ENCODE peak calls at places on chromosomes 13 and 19, in eight cellular contexts. One of them, this sample, is unnamed.

GRCh38 chr19:35425682-35426081 is 22.4 kb upstream of the FFAR2 start:
- DNase-seq in SK-N-SH: no peak
- DNase-seq in transverse colon: no peak
- DNase-seq in endothelial cell of umbilical vein: no peak
- DNase-seq in breast epithelium: no peak
- DNase-seq in HepG2: no peak
- DNase-seq in suprapubic skin: no peak
- DNase-seq in H1: no peak
- DNase-seq in this sample: no peak

GRCh38 chr13:106101201-106101600 is 434.3 kb downstream of the EFNB2 start:
- DNase-seq in breast epithelium: no peak
- DNase-seq in suprapubic skin: no peak
- DNase-seq in SK-N-SH: no peak
- DNase-seq in endothelial cell of umbilical vein: no peak
- DNase-seq in HepG2: no peak
- DNase-seq in H1: no peak
- DNase-seq in transverse colon: no peak
- DNase-seq in this sample: no peak

GRCh38 chr19:15371786-15372380 is 7.7 kb downstream of the AKAP8 start:
- DNase-seq in SK-N-SH: peak; percentile 9
- DNase-seq in H1: no peak
- DNase-seq in HepG2: no peak
- DNase-seq in transverse colon: no peak
- DNase-seq in breast epithelium: no peak
- DNase-seq in endothelial cell of umbilical vein: no peak
- DNase-seq in suprapubic skin: no peak
- DNase-seq in this sample: no peak

GRCh38 chr19:52200044-52200443 is 10.2 kb downstream of the PPP2R1A start:
- DNase-seq in suprapubic skin: no peak
- DNase-seq in SK-N-SH: no peak
- DNase-seq in HepG2: no peak
- DNase-seq in transverse colon: no peak
- DNase-seq in breast epithelium: peak; percentile 35
- DNase-seq in H1: no peak
- DNase-seq in endothelial cell of umbilical vein: peak; percentile 31
- DNase-seq in this sample: no peak

GRCh38 chr19:54631489-54631888 is 1.2 kb downstream of the LILRB1 start:
- DNase-seq in suprapubic skin: no peak
- DNase-seq in SK-N-SH: no peak
- DNase-seq in breast epithelium: no peak
- DNase-seq in HepG2: no peak
- DNase-seq in endothelial cell of umbilical vein: no peak
- DNase-seq in H1: no peak
- DNase-seq in transverse colon: no peak
- DNase-seq in this sample: no peak

GRCh38 chr19:56823956-56824355 is 16.6 kb downstream of the PEG3 start:
- DNase-seq in suprapubic skin: no peak
- DNase-seq in H1: no peak
- DNase-seq in transverse colon: no peak
- DNase-seq in HepG2: no peak
- DNase-seq in SK-N-SH: no peak
- DNase-seq in breast epithelium: no peak
- DNase-seq in endothelial cell of umbilical vein: no peak
- DNase-seq in this sample: no peak

GRCh38 chr19:7830823-7831222 is 805 bp downstream of the EVI5L start:
- DNase-seq in HepG2: no peak
- DNase-seq in transverse colon: no peak
- DNase-seq in endothelial cell of umbilical vein: no peak
- DNase-seq in breast epithelium: no peak
- DNase-seq in suprapubic skin: no peak
- DNase-seq in SK-N-SH: no peak
- DNase-seq in H1: no peak
- DNase-seq in this sample: no peak

GRCh38 chr13:105920375-105920774 is 615.1 kb downstream of the EFNB2 start:
- DNase-seq in SK-N-SH: no peak
- DNase-seq in suprapubic skin: no peak
- DNase-seq in breast epithelium: no peak
- DNase-seq in endothelial cell of umbilical vein: peak; percentile 15
- DNase-seq in HepG2: no peak
- DNase-seq in transverse colon: peak; percentile 21
- DNase-seq in H1: no peak
- DNase-seq in this sample: no peak

GRCh38 chr13:51821666-51822065 is 17.7 kb upstream of the DHRS12 start:
- DNase-seq in HepG2: no peak
- DNase-seq in SK-N-SH: no peak
- DNase-seq in suprapubic skin: no peak
- DNase-seq in transverse colon: no peak
- DNase-seq in breast epithelium: no peak
- DNase-seq in endothelial cell of umbilical vein: no peak
- DNase-seq in H1: no peak
- DNase-seq in this sample: no peak

GRCh38 chr19:18227781-18228271 is 1.6 kb upstream of the PDE4C start:
- DNase-seq in breast epithelium: no peak
- DNase-seq in SK-N-SH: no peak
- DNase-seq in HepG2: no peak
- DNase-seq in suprapubic skin: no peak
- DNase-seq in H1: no peak
- DNase-seq in endothelial cell of umbilical vein: no peak
- DNase-seq in transverse colon: no peak
- DNase-seq in this sample: no peak

GRCh38 chr19:39916851-39917396 is 17.5 kb downstream of the FCGBP start:
- DNase-seq in endothelial cell of umbilical vein: no peak
- DNase-seq in SK-N-SH: no peak
- DNase-seq in H1: no peak
- DNase-seq in breast epithelium: no peak
- DNase-seq in transverse colon: no peak
- DNase-seq in suprapubic skin: peak; percentile 35
- DNase-seq in HepG2: no peak
- DNase-seq in this sample: no peak

GRCh38 chr19:50203281-50204080 is at the start of gene MYH14:
- DNase-seq in breast epithelium: peak; percentile 95
- DNase-seq in suprapubic skin: no peak
- DNase-seq in HepG2: peak; percentile 79
- DNase-seq in endothelial cell of umbilical vein: peak; percentile 39
- DNase-seq in transverse colon: peak; percentile 93
- DNase-seq in H1: peak; percentile 96
- DNase-seq in SK-N-SH: peak; percentile 82
- DNase-seq in this sample: peak; percentile 95

GRCh38 chr19:54481326-54481930 is 8.3 kb upstream of the CDC42EP5 start:
- DNase-seq in HepG2: peak; percentile 49
- DNase-seq in transverse colon: no peak
- DNase-seq in breast epithelium: no peak
- DNase-seq in suprapubic skin: peak; percentile 54
- DNase-seq in H1: peak; percentile 82
- DNase-seq in endothelial cell of umbilical vein: peak; percentile 62
- DNase-seq in SK-N-SH: peak; percentile 65
- DNase-seq in this sample: no peak

GRCh38 chr13:102846261-102847015 is 606 bp downstream of the ERCC5 start:
- DNase-seq in endothelial cell of umbilical vein: peak; percentile 62
- DNase-seq in breast epithelium: no peak
- DNase-seq in SK-N-SH: peak; percentile 41
- DNase-seq in HepG2: peak; percentile 21
- DNase-seq in H1: no peak
- DNase-seq in suprapubic skin: peak; percentile 81
- DNase-seq in transverse colon: peak; percentile 60
- DNase-seq in this sample: peak; percentile 81

GRCh38 chr13:49587311-49587847 is 2.0 kb upstream of the RCBTB1 start:
- DNase-seq in breast epithelium: no peak
- DNase-seq in endothelial cell of umbilical vein: no peak
- DNase-seq in HepG2: peak; percentile 80
- DNase-seq in H1: no peak
- DNase-seq in transverse colon: no peak
- DNase-seq in SK-N-SH: no peak
- DNase-seq in suprapubic skin: no peak
- DNase-seq in this sample: no peak

GRCh38 chr19:13881231-13881691 is 4.3 kb downstream of the NANOS3 start:
- DNase-seq in suprapubic skin: no peak
- DNase-seq in breast epithelium: peak; percentile 86
- DNase-seq in HepG2: peak; percentile 45
- DNase-seq in H1: no peak
- DNase-seq in transverse colon: no peak
- DNase-seq in SK-N-SH: peak; percentile 71
- DNase-seq in endothelial cell of umbilical vein: no peak
- DNase-seq in this sample: no peak

GRCh38 chr19:40217921-40218890 is at the start of gene TTC9B:
- DNase-seq in SK-N-SH: peak; percentile 95
- DNase-seq in suprapubic skin: no peak
- DNase-seq in H1: peak; percentile 93
- DNase-seq in transverse colon: no peak
- DNase-seq in HepG2: no peak
- DNase-seq in breast epithelium: no peak
- DNase-seq in endothelial cell of umbilical vein: no peak
- DNase-seq in this sample: no peak

GRCh38 chr13:112800057-112800456 is 110.2 kb downstream of the ATP11A start:
- DNase-seq in suprapubic skin: no peak
- DNase-seq in HepG2: no peak
- DNase-seq in breast epithelium: no peak
- DNase-seq in endothelial cell of umbilical vein: no peak
- DNase-seq in SK-N-SH: no peak
- DNase-seq in transverse colon: no peak
- DNase-seq in H1: no peak
- DNase-seq in this sample: no peak

GRCh38 chr19:1396019-1396767 is 5.1 kb downstream of the GAMT start:
- DNase-seq in suprapubic skin: no peak
- DNase-seq in transverse colon: no peak
- DNase-seq in SK-N-SH: no peak
- DNase-seq in H1: no peak
- DNase-seq in breast epithelium: no peak
- DNase-seq in endothelial cell of umbilical vein: no peak
- DNase-seq in HepG2: no peak
- DNase-seq in this sample: no peak

GRCh38 chr13:58985845-58986244 is 1177.9 kb downstream of the DIAPH3 start:
- DNase-seq in suprapubic skin: no peak
- DNase-seq in HepG2: no peak
- DNase-seq in transverse colon: no peak
- DNase-seq in SK-N-SH: no peak
- DNase-seq in endothelial cell of umbilical vein: no peak
- DNase-seq in breast epithelium: no peak
- DNase-seq in H1: no peak
- DNase-seq in this sample: no peak

GRCh38 chr13:58977085-58977484 is 1186.6 kb downstream of the DIAPH3 start:
- DNase-seq in SK-N-SH: no peak
- DNase-seq in suprapubic skin: no peak
- DNase-seq in endothelial cell of umbilical vein: no peak
- DNase-seq in transverse colon: no peak
- DNase-seq in H1: no peak
- DNase-seq in breast epithelium: no peak
- DNase-seq in HepG2: no peak
- DNase-seq in this sample: peak; percentile 15

DNA sequence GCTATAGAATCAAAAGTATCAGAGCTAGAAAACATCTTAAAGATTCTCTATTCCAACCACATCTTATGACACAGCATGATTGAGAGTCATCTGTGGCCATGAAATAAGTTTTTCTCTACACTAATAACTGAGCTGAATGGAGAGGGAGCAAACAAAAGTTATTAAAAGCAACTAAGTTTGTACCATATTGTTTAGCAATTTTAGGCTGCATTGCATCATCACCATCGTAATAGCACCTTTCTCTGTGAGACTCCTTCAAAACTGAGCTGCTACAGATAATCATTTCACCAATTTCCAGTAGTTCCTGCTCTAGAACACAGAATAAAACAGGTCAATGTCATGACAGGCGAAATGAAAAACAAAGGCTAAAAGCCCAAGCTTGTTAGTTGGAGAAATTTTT is 1183.9 kb downstream of the DIAPH3 start:
- DNase-seq in suprapubic skin: no peak
- DNase-seq in SK-N-SH: no peak
- DNase-seq in breast epithelium: no peak
- DNase-seq in transverse colon: no peak
- DNase-seq in endothelial cell of umbilical vein: no peak
- DNase-seq in HepG2: no peak
- DNase-seq in H1: no peak
- DNase-seq in this sample: no peak
- TF ChIP-seq CTCF in suprapubic skin: no peak
- TF ChIP-seq CTCF in SK-N-SH: no peak
- TF ChIP-seq CTCF in breast epithelium: no peak
- TF ChIP-seq CTCF in transverse colon: no peak
- TF ChIP-seq CTCF in endothelial cell of umbilical vein: no peak
- TF ChIP-seq CTCF in HepG2: no peak
- TF ChIP-seq CTCF in H1: no peak
- TF ChIP-seq CTCF in this sample: no peak

DNA sequence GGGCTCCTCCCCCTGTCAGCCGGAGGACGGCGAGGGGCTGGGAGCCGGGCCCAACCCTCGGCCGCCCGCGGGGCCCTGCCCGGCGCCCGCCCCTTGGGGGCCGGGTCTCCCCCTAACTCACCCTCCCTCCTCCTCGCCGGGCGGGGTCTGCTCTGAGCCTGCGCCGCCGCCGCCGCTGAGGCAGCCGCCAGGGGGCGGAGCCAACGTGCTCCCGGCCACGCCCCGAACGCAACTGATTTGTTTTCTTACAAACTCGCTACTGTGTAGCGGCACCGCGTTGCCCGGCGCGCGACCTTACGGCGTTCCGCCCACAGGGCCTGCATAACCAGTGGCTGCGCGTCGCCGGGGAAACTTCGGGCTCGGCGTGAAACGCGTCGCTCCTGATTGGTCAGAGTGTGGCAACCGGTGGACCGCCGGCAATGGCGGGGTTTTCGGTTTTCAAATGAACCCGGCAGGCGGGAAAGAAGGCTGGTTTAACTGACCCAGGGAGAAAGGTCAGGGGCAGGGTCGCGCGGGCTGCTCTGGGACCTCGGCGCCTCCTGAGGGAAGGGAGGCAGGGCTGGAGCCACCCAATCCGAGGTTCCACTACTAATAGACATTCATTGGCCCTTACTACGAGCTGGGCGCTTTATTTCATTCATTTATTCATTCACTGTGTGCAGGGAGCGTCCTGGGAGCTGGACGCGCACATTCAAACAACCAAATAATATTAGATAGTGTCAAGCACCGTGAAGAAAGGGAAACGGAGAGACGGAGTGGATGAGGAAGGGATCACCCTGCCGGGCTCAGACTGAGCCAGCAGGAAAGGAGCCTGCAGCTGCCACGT is at the start of gene CDKN2D:
- DNase-seq in suprapubic skin: peak; percentile 100
- DNase-seq in endothelial cell of umbilical vein: peak; percentile 100
- DNase-seq in breast epithelium: peak; percentile 99
- DNase-seq in transverse colon: peak; percentile 100
- DNase-seq in SK-N-SH: peak; percentile 96
- DNase-seq in H1: peak; percentile 99
- DNase-seq in HepG2: peak; percentile 98
- DNase-seq in this sample: peak; percentile 100
- H3K4me1 ChIP-seq in suprapubic skin: peaks cover 50% of the 10 kb centered on the region
- H3K4me1 ChIP-seq in endothelial cell of umbilical vein: peaks cover 27% of the 10 kb centered on the region
- H3K4me1 ChIP-seq in breast epithelium: no peaks in the 10 kb centered on the region
- H3K4me1 ChIP-seq in transverse colon: peaks cover 50% of the 10 kb centered on the region
- H3K4me1 ChIP-seq in SK-N-SH: peaks cover 8% of the 10 kb centered on the region
- H3K4me1 ChIP-seq in H1: peaks cover 19% of the 10 kb centered on the region
- H3K4me1 ChIP-seq in HepG2: peaks cover 54% of the 10 kb centered on the region
- H3K4me1 ChIP-seq in this sample: peaks cover 50% of the 10 kb centered on the region

GRCh38 chr13:110524484-110525254 is 36.9 kb downstream of the RAB20 start:
- DNase-seq in HepG2: no peak
- DNase-seq in SK-N-SH: peak; percentile 72
- DNase-seq in endothelial cell of umbilical vein: no peak
- DNase-seq in H1: no peak
- DNase-seq in transverse colon: peak; percentile 88
- DNase-seq in suprapubic skin: no peak
- DNase-seq in breast epithelium: peak; percentile 59
- DNase-seq in this sample: peak; percentile 66
- TF ChIP-seq POLR2AphosphoS5 in HepG2: no peak
- TF ChIP-seq POLR2AphosphoS5 in SK-N-SH: no peak
- TF ChIP-seq POLR2AphosphoS5 in endothelial cell of umbilical vein: no peak
- TF ChIP-seq POLR2AphosphoS5 in H1: no peak
- TF ChIP-seq POLR2AphosphoS5 in transverse colon: peak; percentile 59
- TF ChIP-seq POLR2AphosphoS5 in suprapubic skin: no peak
- TF ChIP-seq POLR2AphosphoS5 in breast epithelium: no peak
- TF ChIP-seq POLR2AphosphoS5 in this sample: no peak

GRCh38 chr19:47765522-47766358 is 12.8 kb upstream of the SELENOW start:
- DNase-seq in HepG2: peak; percentile 52
- DNase-seq in SK-N-SH: peak; percentile 77
- DNase-seq in suprapubic skin: no peak
- DNase-seq in breast epithelium: no peak
- DNase-seq in transverse colon: peak; percentile 72
- DNase-seq in H1: peak; percentile 93
- DNase-seq in endothelial cell of umbilical vein: peak; percentile 58
- DNase-seq in this sample: peak; percentile 87
- TF ChIP-seq CTCF in HepG2: peak; percentile 95
- TF ChIP-seq CTCF in SK-N-SH: peak; percentile 79
- TF ChIP-seq CTCF in suprapubic skin: peak; percentile 71
- TF ChIP-seq CTCF in breast epithelium: peak; percentile 71
- TF ChIP-seq CTCF in transverse colon: peak; percentile 81
- TF ChIP-seq CTCF in H1: peak; percentile 95
- TF ChIP-seq CTCF in endothelial cell of umbilical vein: peak; percentile 79
- TF ChIP-seq CTCF in this sample: peak; percentile 74